ENCODE peak calls at places on chromosomes 3 and 15, in seven cellular contexts. X is thoracic aorta, N is colonic mucosa, P is hepatocyte, F is tibial artery, J is K562, T is pancreas. K is an unnamed sample.

GRCh38 chr15:31954364-31954763 is 76.0 kb upstream of the CHRNA7 start:
- DNase-seq in N (no peak), X (no peak), F (no peak), J (no peak), T (no peak), P (no peak), K (no peak)

GRCh38 chr15:50250789-50251394 is 14.6 kb downstream of the HDC start:
- DNase-seq in F (no peak), P (no peak), J (no peak), X (no peak), N (no peak), T (no peak), K (no peak)

GRCh38 chr3:114879059-114880031 is 267.7 kb downstream of the ZBTB20 start:
- DNase-seq in X (no peak), T (no peak), N (no peak), P (no peak), J (no peak), F (no peak), K (no peak)

GRCh38 chr15:40307421-40308165 is at the start of gene PLCB2:
- DNase-seq in P (no peak), J (peak; percentile 52), T (no peak), X (no peak), F (no peak), N (peak; percentile 49), K (no peak)

GRCh38 chr3:55486101-55486856 is 827 bp downstream of the WNT5A start:
- DNase-seq in J (no peak), T (peak; percentile 80), F (no peak), P (peak; percentile 72), N (peak; percentile 63), X (no peak), K (peak; percentile 41)

GRCh38 chr3:10552631-10552943 is 47.2 kb upstream of the ATP2B2 start:
- DNase-seq in N (no peak), P (no peak), T (no peak), F (no peak), X (no peak), J (no peak), K (peak; percentile 27)

GRCh38 chr15:99686290-99686689 is 46.9 kb downstream of the LYSMD4 start:
- DNase-seq in J (no peak), F (no peak), X (no peak), P (no peak), N (no peak), T (no peak), K (no peak)

GRCh38 chr15:70112018-70112395 is 14.3 kb upstream of the TLE3 start:
- DNase-seq in T (no peak), N (no peak), P (no peak), X (no peak), F (no peak), J (no peak), K (no peak)

GRCh38 chr3:21464745-21465144 is 286.3 kb downstream of the ZNF385D start:
- DNase-seq in T (no peak), P (no peak), N (no peak), X (no peak), J (no peak), F (no peak), K (no peak)

GRCh38 chr3:114095808-114096207 is 39.3 kb downstream of the QTRT2 start:
- DNase-seq in J (no peak), F (no peak), P (no peak), N (no peak), X (no peak), T (no peak), K (no peak)

GRCh38 chr15:86135030-86135429 is 55.4 kb downstream of the AGBL1 start:
- DNase-seq in T (no peak), P (peak; percentile 37), J (no peak), F (no peak), X (no peak), N (peak; percentile 19), K (peak; percentile 11)

GRCh38 chr3:38519651-38520050 is 23.5 kb downstream of the EXOG start:
- DNase-seq in P (no peak), N (no peak), T (no peak), F (no peak), X (no peak), J (no peak), K (no peak)

GRCh38 chr15:45183511-45183910 is 4.3 kb downstream of the SHF start:
- DNase-seq in X (no peak), J (peak; percentile 2), T (no peak), N (no peak), F (no peak), P (no peak), K (no peak)

GRCh38 chr3:48885753-48886152 is 12.9 kb downstream of the SLC25A20 start:
- DNase-seq in X (no peak), N (no peak), J (no peak), F (no peak), T (no peak), P (no peak), K (no peak)

GRCh38 chr3:71629289-71630252 is 46.0 kb upstream of the FOXP1 start:
- DNase-seq in P (no peak), J (no peak), F (peak; percentile 74), N (peak; percentile 26), T (no peak), X (no peak), K (no peak)

GRCh38 chr15:62844564-62845235 is 197.8 kb upstream of the TPM1 start:
- DNase-seq in N (no peak), X (no peak), P (no peak), J (no peak), F (no peak), T (no peak), K (no peak)

GRCh38 chr3:161239700-161240099 is 18.6 kb downstream of the NMD3 start:
- DNase-seq in F (no peak), N (no peak), P (no peak), T (no peak), X (no peak), J (no peak), K (no peak)

GRCh38 chr3:63809607-63810006 is 9.5 kb upstream of the C3orf49 start:
- DNase-seq in J (no peak), X (no peak), T (no peak), N (no peak), F (no peak), P (no peak), K (no peak)

GRCh38 chr15:22968356-22968755 is 11.8 kb downstream of the CYFIP1 start:
- DNase-seq in F (peak; percentile 68), X (no peak), J (no peak), P (no peak), N (no peak), T (no peak), K (peak; percentile 31)

GRCh38 chr3:13470894-13471574 is 9.1 kb upstream of the HDAC11 start:
- DNase-seq in X (no peak), F (peak; percentile 37), T (no peak), P (peak; percentile 44), J (no peak), N (peak; percentile 71), K (peak; percentile 12)

GRCh38 chr3:188211476-188211875 is 57.5 kb downstream of the LPP start:
- DNase-seq in T (no peak), X (no peak), J (no peak), N (no peak), F (peak; percentile 80), P (no peak), K (no peak)

GRCh38 chr3:188212308-188212969 is 58.5 kb downstream of the LPP start:
- DNase-seq in F (peak; percentile 79), X (no peak), N (no peak), P (no peak), J (no peak), T (no peak), K (no peak)

GRCh38 chr3:188217681-188218080 is 63.7 kb downstream of the LPP start:
- DNase-seq in F (no peak), T (no peak), N (no peak), X (no peak), J (no peak), P (no peak), K (no peak)

GRCh38 chr3:188217011-188217463 is 63.1 kb downstream of the LPP start:
- DNase-seq in X (no peak), J (no peak), N (no peak), F (no peak), P (peak; percentile 44), T (no peak), K (no peak)

GRCh38 chr3:188214442-188214841 is 60.5 kb downstream of the LPP start:
- DNase-seq in X (no peak), T (no peak), N (no peak), J (no peak), F (no peak), P (no peak), K (no peak)
- H3K4me3 ChIP-seq in X (peak overlapping the region; percentile 71), T (no peak overlapping the region), N (peak overlapping the region; percentile 6), J (no peak overlapping the region), F (peak overlapping the region; percentile 54), P (no peak overlapping the region), K (no peak overlapping the region)

DNA sequence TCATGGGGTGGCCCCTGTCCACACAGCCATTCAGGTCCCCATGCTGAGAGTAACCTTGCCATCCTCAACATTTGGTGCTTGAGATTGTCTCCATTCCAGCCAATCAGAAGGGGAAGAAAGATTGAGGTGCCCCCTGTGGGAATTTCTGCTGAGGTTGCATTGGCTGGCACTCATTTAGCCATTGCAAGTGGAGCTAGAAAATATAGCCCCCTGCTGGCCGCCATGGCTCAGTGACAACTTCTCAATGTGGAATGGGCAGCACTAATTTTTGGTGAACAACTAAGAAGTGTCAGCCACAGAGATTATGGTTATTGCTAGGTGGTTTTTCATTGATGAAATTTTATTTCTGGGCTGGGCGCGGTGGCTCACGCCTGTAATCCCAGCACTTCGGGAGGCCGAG is 22.0 kb downstream of the COL6A6 start:
- DNase-seq in J (peak; percentile 21), X (no peak), F (no peak), T (peak; percentile 14), N (peak; percentile 37), P (peak; percentile 70), K (no peak)
- H3K27me3 ChIP-seq in J (no peaks in the 10 kb centered on the region), X (no peaks in the 10 kb centered on the region), F (no peaks in the 10 kb centered on the region), T (no peaks in the 10 kb centered on the region), N (no peaks in the 10 kb centered on the region), P (no peaks in the 10 kb centered on the region), K (no peaks in the 10 kb centered on the region)

DNA sequence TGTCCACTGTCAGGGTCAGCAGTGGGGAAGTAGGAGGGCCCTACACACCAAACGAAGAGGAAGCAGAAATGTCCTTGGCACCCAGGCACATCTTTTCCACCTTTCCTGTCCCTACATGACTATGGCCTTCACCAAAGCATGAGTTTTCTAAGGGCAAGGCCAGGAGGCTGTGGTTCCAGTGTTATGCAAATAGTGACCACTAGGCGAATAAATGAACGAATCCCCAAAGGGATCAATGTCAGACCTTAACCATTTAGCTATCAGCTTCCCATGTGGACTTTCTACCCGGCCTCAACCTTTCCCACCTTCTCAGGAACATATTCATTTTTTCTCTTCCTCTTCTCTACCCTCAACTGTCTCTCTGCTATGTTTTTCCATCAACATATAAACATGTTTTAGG is 63.1 kb downstream of the NTRK3 start:
- DNase-seq in X (no peak), P (no peak), N (no peak), T (no peak), F (no peak), J (peak; percentile 51), K (no peak)
- TF ChIP-seq CTCF in X (no peak), P (no peak), N (no peak), T (no peak), F (peak; percentile 10), J (peak; percentile 43), K (no peak)

GRCh38 chr3:186540444-186541226 is 3.5 kb downstream of the CRYGS start:
- DNase-seq in X (peak; percentile 45), T (peak; percentile 59), P (peak; percentile 87), J (peak; percentile 58), N (peak; percentile 81), F (peak; percentile 76), K (peak; percentile 65)

GRCh38 chr3:186549497-186549896 is 5.3 kb upstream of the CRYGS start:
- DNase-seq in P (no peak), X (no peak), F (no peak), T (no peak), N (no peak), J (no peak), K (no peak)

GRCh38 chr3:186538779-186539178 is 5.4 kb downstream of the CRYGS start:
- DNase-seq in N (no peak), T (no peak), F (no peak), P (no peak), X (no peak), J (no peak), K (no peak)

GRCh38 chr3:186544281-186544680 is at the start of gene CRYGS:
- DNase-seq in T (no peak), P (no peak), X (no peak), F (no peak), N (no peak), J (no peak), K (no peak)
- H3K4me3 ChIP-seq in T (no peak within 1 kb of the TSS), P (no peak within 1 kb of the TSS), X (no peak within 1 kb of the TSS), F (no peak within 1 kb of the TSS), N (no peak within 1 kb of the TSS), J (no peak within 1 kb of the TSS), K (no peak within 1 kb of the TSS)